ENCODE peak calls at places on chromosome 11, in eight cellular contexts. L, M, K, C, P, S, H and W are unnamed samples.

GRCh38 chr11:12137005-12137690 is 26.8 kb downstream of the MICAL2 start:
- DNase-seq in M (no peak), K (no peak), C (no peak), L (no peak), H (no peak), P (no peak), S (no peak), W (no peak)

GRCh38 chr11:123645576-123645975 is 8.8 kb downstream of the SCN3B start:
- DNase-seq in C (no peak), M (no peak), H (no peak), K (no peak), S (no peak), L (no peak), P (no peak), W (no peak)

GRCh38 chr11:125141686-125142535 is 22.6 kb upstream of the PKNOX2 start:
- DNase-seq in H (no peak), M (peak; percentile 14), C (peak; percentile 46), P (peak; percentile 13), K (peak; percentile 90), S (peak; percentile 19), L (peak; percentile 12), W (no peak)

GRCh38 chr11:62710001-62710345 is 2.5 kb downstream of the GNG3 start:
- DNase-seq in P (no peak), S (no peak), K (no peak), C (peak; percentile 46), H (no peak), M (no peak), L (no peak), W (no peak)

GRCh38 chr11:119671561-119672015 is 57.4 kb downstream of the NECTIN1 start:
- DNase-seq in P (no peak), M (peak; percentile 39), L (no peak), S (no peak), C (peak; percentile 58), K (peak; percentile 24), H (no peak), W (no peak)

GRCh38 chr11:117203069-117203407 is 3.9 kb downstream of the TAGLN start:
- DNase-seq in K (no peak), S (no peak), H (no peak), P (no peak), M (no peak), L (no peak), C (no peak), W (no peak)

GRCh38 chr11:118175031-118175531 is 1.4 kb downstream of the SCN2B start:
- DNase-seq in H (no peak), S (no peak), K (no peak), P (no peak), L (no peak), M (peak; percentile 9), C (no peak), W (no peak)

GRCh38 chr11:68538025-68538424 is 77.5 kb downstream of the PPP6R3 start:
- DNase-seq in P (no peak), M (no peak), L (no peak), S (no peak), C (no peak), K (no peak), H (no peak), W (no peak)

GRCh38 chr11:27699242-27699925 is 871 bp downstream of the BDNF start:
- DNase-seq in K (peak; percentile 67), H (no peak), M (no peak), P (no peak), L (no peak), S (no peak), C (no peak), W (no peak)

GRCh38 chr11:36333468-36333867 is 37.4 kb downstream of the PRR5L start:
- DNase-seq in K (no peak), P (no peak), M (peak; percentile 53), H (no peak), C (peak; percentile 85), S (no peak), L (no peak), W (no peak)

GRCh38 chr11:110778351-110778750 is 66.1 kb upstream of the ARHGAP20 start:
- DNase-seq in C (peak; percentile 10), P (no peak), K (no peak), M (peak; percentile 45), H (no peak), L (no peak), S (no peak), W (no peak)

GRCh38 chr11:92266821-92267220 is 42.2 kb downstream of the FAT3 start:
- DNase-seq in P (no peak), C (no peak), M (no peak), H (no peak), K (no peak), L (no peak), S (no peak), W (no peak)

GRCh38 chr11:116740741-116741140 is 32.0 kb downstream of the BUD13 start:
- DNase-seq in P (no peak), M (no peak), L (no peak), S (no peak), H (no peak), C (no peak), K (no peak), W (no peak)

GRCh38 chr11:126140106-126140931 is 71.1 kb downstream of the RPUSD4 start:
- DNase-seq in C (no peak), P (no peak), H (no peak), S (no peak), M (no peak), L (no peak), K (no peak), W (no peak)

GRCh38 chr11:111923351-111923788 is 4.7 kb downstream of the C11orf52 start:
- DNase-seq in L (no peak), H (no peak), M (no peak), K (no peak), P (peak; percentile 23), C (peak; percentile 48), S (no peak), W (no peak)

GRCh38 chr11:71267807-71268421 is 15.5 kb upstream of the SHANK2 start:
- DNase-seq in K (no peak), S (no peak), H (no peak), P (no peak), C (no peak), M (no peak), L (no peak), W (peak; percentile 56)

GRCh38 chr11:64009234-64009633 is 23.0 kb downstream of the OTUB1 start:
- DNase-seq in L (no peak), C (no peak), S (no peak), M (no peak), H (no peak), K (no peak), P (no peak), W (no peak)

GRCh38 chr11:64006468-64006867 is 20.2 kb downstream of the OTUB1 start:
- DNase-seq in K (no peak), H (no peak), M (no peak), L (no peak), S (no peak), C (no peak), P (no peak), W (no peak)

GRCh38 chr11:64008283-64008931 is 22.2 kb downstream of the OTUB1 start:
- DNase-seq in H (no peak), S (no peak), K (no peak), C (no peak), M (no peak), L (no peak), P (no peak), W (peak; percentile 66)

GRCh38 chr11:64007160-64007628 is 21.0 kb downstream of the OTUB1 start:
- DNase-seq in K (peak; percentile 70), M (peak; percentile 50), L (no peak), H (no peak), C (peak; percentile 25), P (peak; percentile 36), S (peak; percentile 61), W (peak; percentile 79)

DNA sequence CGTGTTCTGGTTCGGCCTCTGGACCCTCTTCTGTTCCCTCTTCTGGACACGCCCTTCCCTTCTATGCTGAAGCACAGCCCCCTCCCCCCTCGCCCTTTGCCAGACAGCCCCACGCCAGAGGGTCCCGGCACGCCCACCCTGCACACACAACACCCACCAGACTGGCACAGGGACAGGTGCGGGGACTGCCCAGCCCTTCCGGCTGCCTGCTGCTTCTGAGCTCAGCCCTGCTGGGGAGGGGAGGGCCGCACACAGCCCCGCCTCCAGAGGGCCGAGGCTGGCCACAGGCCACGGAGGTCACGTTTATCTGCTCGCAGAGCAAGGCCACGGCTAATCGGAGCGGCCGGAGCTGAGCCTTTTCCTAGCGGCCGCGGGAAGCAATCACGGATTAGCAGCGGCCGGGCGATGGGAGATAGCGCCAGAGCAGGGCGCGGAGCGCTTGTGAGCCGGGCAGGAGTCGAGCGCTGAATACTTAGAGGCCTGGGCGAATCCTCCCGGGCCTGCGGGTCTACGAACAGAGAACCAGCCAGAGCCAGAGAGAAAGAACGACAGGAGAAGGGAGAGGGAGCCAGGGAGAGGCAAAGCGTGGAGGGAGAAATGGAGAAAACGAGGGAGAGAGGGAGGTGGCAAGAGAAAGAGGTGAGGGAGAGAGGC is 21.5 kb downstream of the OTUB1 start:
- DNase-seq in H (no peak), S (peak; percentile 86), C (peak; percentile 38), L (no peak), M (no peak), K (peak; percentile 87), P (no peak), W (peak; percentile 95)
- H3K4me3 ChIP-seq in H (peak overlapping the region; percentile 34), S (peak overlapping the region; percentile 42), C (peak overlapping the region; percentile 22), L (peak overlapping the region; percentile 19), M (peak overlapping the region; percentile 42), K (peak overlapping the region; percentile 42), P (no peak overlapping the region), W (peak overlapping the region; percentile 23)

GRCh38 chr11:93744669-93745004 is 3.2 kb downstream of the C11orf54 start:
- DNase-seq in H (no peak), P (no peak), C (no peak), S (no peak), K (no peak), L (no peak), M (no peak), W (no peak)
- H3K4me3 ChIP-seq in H (no peak overlapping the region), P (no peak overlapping the region), C (no peak overlapping the region), S (peak overlapping the region; percentile 26), K (no peak overlapping the region), L (peak overlapping the region; percentile 7), M (peak overlapping the region; percentile 15), W (peak overlapping the region; percentile 61)

DNA sequence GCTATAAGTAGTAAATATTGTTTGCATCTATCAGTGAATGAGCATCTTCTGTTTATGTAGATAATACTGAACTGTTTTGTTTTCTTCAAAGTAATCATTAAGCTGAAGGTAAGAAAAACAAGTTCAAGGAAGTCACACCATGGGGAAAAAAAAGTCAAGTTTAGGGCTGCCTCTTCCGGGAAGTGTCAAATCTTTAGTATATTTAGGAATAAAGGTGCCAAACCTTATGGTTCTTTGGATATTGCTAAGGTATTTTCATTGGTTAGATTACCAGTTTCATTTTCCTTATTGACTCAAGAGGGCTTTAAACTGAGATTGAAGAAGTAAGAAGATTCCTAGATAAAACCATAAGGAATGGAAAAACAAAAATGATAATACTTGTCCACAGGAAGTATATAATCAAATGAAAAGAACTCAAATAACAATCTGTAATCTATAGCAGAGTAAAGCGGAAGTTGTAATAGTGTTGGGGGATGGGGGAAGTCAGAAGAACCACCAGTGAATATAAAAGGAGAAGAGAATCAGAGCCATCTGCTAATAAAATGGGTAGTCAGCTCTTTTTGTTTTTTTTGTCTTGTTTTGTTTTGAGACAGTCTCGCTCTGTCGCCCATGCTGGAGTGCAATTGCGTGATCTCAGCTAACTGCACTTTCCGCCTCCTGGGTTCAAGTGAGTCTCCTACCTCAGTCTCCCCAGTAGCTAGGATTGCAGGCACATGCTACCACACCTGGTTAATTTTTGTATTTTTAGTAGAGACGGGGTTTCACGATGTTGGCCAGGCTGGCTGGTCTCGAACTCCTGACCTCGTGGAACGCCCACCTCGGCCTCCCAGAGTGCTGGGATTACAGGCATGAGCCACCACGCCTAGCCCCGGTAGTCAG is 2.3 kb downstream of the ATM start:
- DNase-seq in C (no peak), S (no peak), P (no peak), K (no peak), L (no peak), M (no peak), H (no peak), W (no peak)
- H3K4me3 ChIP-seq in C (no peak overlapping the region), S (no peak overlapping the region), P (no peak overlapping the region), K (peak overlapping the region; percentile 86), L (peak overlapping the region; percentile 93), M (peak overlapping the region; percentile 87), H (no peak overlapping the region), W (peak overlapping the region; percentile 16)

GRCh38 chr11:9153651-9154050 is 62.3 kb upstream of the SCUBE2 start:
- DNase-seq in H (no peak), L (no peak), M (no peak), S (no peak), K (no peak), C (no peak), P (no peak), W (no peak)
- H3K4me3 ChIP-seq in H (no peak overlapping the region), L (no peak overlapping the region), M (no peak overlapping the region), S (no peak overlapping the region), K (no peak overlapping the region), C (no peak overlapping the region), P (no peak overlapping the region), W (no peak overlapping the region)